ENCODE peak calls at places on chromosome 5, in five cellular contexts. Z is adrenal gland, K is body of pancreas, N is aorta, Y is Panc1. F is an unnamed sample.

GRCh38 chr5:67992919-67993318 is 222.6 kb upstream of the PIK3R1 start:
- DNase-seq in Z (no peak), K (no peak), N (no peak), Y (no peak), F (no peak)

GRCh38 chr5:36590513-36591286 is 15.7 kb upstream of the SLC1A3 start:
- DNase-seq in Z (no peak), K (no peak), N (no peak), Y (no peak), F (no peak)

GRCh38 chr5:91072891-91073290 is 310.2 kb downstream of the ARRDC3 start:
- DNase-seq in Z (no peak), K (no peak), N (no peak), Y (no peak), F (no peak)

GRCh38 chr5:142486581-142486980 is 161.8 kb upstream of the SPRY4 start:
- DNase-seq in Z (no peak), K (no peak), N (no peak), Y (no peak), F (no peak)

GRCh38 chr5:88806338-88806737 is 76.6 kb downstream of the MEF2C start:
- DNase-seq in Z (no peak), K (no peak), N (no peak), Y (no peak), F (no peak)

GRCh38 chr5:87650284-87650683 is 237.6 kb upstream of the CCNH start:
- DNase-seq in Z (no peak), K (no peak), N (no peak), Y (no peak), F (no peak)

GRCh38 chr5:55175781-55176175 is 2.8 kb upstream of the CDC20B start:
- DNase-seq in Z (no peak), K (no peak), N (no peak), Y (no peak), F (no peak)

GRCh38 chr5:99060306-99061261 is 131.8 kb upstream of the CHD1 start:
- DNase-seq in Z (peak; percentile 67), K (peak; percentile 73), N (peak; percentile 76), Y (peak; percentile 51), F (peak; percentile 63)

GRCh38 chr5:153632748-153633290 is 142.3 kb downstream of the GRIA1 start:
- DNase-seq in Z (no peak), K (no peak), N (no peak), Y (no peak), F (no peak)

GRCh38 chr5:135032613-135033025 is 1.4 kb downstream of the PITX1 start:
- DNase-seq in Z (no peak), K (no peak), N (no peak), Y (no peak), F (no peak)

GRCh38 chr5:94361161-94361560 is 257.2 kb downstream of the KIAA0825 start:
- DNase-seq in Z (no peak), K (no peak), N (no peak), Y (no peak), F (no peak)

DNA sequence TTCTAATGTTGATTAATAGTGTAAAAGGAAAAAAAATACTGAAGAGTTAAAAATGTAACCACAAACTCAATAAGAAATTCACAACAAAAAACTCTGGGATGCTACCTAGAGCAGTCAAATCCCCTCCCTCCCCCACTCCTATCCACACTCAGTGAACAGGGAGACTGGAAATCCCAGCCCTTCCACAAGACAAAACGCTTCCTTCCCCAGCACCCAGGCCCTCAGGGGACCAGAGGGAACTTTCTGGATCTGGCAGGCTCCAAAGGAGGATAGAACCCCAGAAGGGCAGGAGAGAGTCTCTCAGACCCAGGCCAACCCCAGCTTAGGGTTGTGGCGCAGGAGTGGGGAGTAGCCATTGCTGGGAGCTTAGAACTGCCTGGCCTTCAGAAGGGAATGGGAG is 55.0 kb downstream of the DCP2 start:
- DNase-seq in Z (no peak), K (no peak), N (no peak), Y (no peak), F (no peak)
- H3K27ac ChIP-seq in Z (no peak overlapping the region), K (no peak overlapping the region), N (no peak overlapping the region), Y (no peak overlapping the region), F (no peak overlapping the region)

GRCh38 chr5:177098772-177099152 is 12.0 kb downstream of the FGFR4 start:
- DNase-seq in Z (no peak), K (no peak), N (no peak), Y (no peak), F (no peak)
- H3K4me1 ChIP-seq in Z (peaks cover 23% of the 10 kb centered on the region), K (peaks cover 58% of the 10 kb centered on the region), N (no peaks in the 10 kb centered on the region), Y (peaks cover 4% of the 10 kb centered on the region), F (peaks cover 9% of the 10 kb centered on the region)

DNA sequence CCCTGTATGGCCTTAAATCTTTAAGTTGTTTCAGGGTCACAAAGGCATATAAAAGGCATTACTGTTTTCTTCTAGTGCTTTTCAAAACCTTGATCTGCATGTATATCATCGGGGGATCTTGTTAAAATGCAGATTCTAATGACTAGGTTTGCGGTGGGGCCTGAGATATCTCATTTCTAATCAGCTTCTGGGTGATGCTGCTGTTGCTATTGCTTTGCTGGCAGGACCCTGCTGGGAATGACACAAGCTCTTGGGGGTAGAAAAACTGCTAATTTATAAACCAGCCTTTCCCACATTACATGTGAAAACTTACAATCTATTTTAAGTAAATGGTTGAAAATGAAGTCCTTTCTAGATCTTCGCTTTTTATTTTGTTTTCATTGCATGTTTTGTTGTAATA is 520.7 kb upstream of the SEMA6A start:
- DNase-seq in Z (no peak), K (no peak), N (no peak), Y (no peak), F (no peak)
- H3K27ac ChIP-seq in Z (no peak overlapping the region), K (no peak overlapping the region), N (no peak overlapping the region), Y (no peak overlapping the region), F (no peak overlapping the region)

DNA sequence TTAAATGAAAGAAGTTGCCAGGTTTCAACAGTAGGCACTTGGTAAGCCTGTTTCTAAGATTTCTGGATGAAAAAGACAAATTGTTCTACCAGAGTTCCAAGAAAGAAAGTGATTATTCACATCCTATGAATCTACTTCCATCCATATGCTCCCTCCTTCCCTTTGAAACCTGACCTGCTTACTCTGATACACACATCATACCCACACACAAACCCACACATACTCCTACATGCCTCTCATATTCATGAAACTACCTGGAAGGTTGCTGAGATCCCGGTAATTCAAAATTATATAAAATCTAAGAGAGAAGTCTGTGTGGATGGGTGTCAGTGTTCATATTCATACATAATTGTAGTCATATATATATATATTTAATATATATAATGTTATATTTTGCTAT is 165.9 kb downstream of the KCTD16 start:
- DNase-seq in Z (no peak), K (no peak), N (no peak), Y (no peak), F (no peak)
- H3K4me1 ChIP-seq in Z (no peaks in the 10 kb centered on the region), K (peaks cover 22% of the 10 kb centered on the region), N (no peaks in the 10 kb centered on the region), Y (no peaks in the 10 kb centered on the region), F (no peaks in the 10 kb centered on the region)

GRCh38 chr5:176744584-176744965 is 65.8 kb upstream of the UNC5A start:
- DNase-seq in Z (no peak), K (no peak), N (no peak), Y (no peak), F (no peak)

GRCh38 chr5:176741566-176742211 is 68.7 kb upstream of the UNC5A start:
- DNase-seq in Z (no peak), K (no peak), N (no peak), Y (no peak), F (no peak)

GRCh38 chr5:176742246-176743105 is 67.9 kb upstream of the UNC5A start:
- DNase-seq in Z (no peak), K (no peak), N (no peak), Y (no peak), F (no peak)

GRCh38 chr5:176743828-176744583 is 66.4 kb upstream of the UNC5A start:
- DNase-seq in Z (no peak), K (no peak), N (no peak), Y (no peak), F (no peak)

GRCh38 chr5:176743136-176743827 is 67.1 kb upstream of the UNC5A start:
- DNase-seq in Z (no peak), K (no peak), N (no peak), Y (no peak), F (no peak)
- H3K27ac ChIP-seq in Z (no peak overlapping the region), K (no peak overlapping the region), N (no peak overlapping the region), Y (no peak overlapping the region), F (no peak overlapping the region)

DNA sequence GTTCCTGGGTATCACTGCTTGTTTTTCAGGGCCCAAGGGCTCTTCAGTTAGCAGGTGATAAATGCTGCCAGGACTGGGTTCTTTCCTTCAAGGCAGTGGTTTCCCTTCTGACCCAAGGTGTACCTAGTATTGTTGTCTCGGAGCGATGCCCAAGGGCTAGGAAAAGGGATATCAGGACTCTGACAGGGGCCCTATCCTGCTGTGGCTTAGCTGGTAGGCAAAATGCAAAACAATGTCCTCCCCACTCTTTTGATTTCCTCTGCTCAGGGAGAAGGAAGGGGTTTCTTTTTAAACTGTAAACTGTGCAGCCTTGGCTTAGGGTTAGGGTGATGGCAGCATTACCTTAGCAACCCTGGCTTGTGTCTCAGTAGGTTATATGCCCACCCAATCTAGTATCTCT is 508.8 kb upstream of the CTNND2 start:
- DNase-seq in Z (no peak), K (no peak), N (no peak), Y (no peak), F (no peak)
- H3K4me1 ChIP-seq in Z (no peaks in the 10 kb centered on the region), K (no peaks in the 10 kb centered on the region), N (no peaks in the 10 kb centered on the region), Y (no peaks in the 10 kb centered on the region), F (no peaks in the 10 kb centered on the region)

DNA sequence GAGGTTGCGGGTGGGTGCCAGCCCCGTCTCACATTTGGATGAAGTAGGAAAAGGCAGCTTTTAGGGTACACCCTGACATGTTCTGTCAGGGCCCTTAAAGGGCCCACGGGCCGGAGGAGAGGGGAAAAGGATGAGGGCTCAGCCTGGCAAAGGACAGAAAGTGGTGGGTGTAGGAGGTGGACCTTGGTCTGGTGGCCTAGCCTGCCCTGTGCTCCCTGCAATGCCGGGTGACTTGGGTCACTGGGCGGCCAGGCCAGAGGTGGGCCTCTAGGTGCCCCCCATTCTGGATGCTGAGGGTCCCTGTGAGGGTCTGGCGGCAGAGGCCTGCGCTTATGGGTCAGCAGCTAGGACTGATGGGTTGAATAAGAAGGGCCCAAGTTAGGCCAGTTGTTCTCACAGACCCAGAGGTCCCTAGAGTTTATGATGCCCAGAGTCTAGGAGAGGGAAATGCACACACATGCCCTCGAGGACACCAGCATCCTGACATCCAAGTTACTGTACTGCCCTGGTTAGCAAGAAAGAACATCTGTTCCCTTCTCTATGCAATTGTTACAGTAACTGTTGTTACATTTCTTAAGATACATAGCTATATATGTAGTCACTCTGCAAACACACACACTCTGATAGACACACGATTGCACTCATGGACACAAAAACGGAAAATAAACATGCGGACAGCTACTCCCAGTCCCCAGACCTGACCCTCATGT is 12.5 kb downstream of the TRIM7 start:
- DNase-seq in Z (no peak), K (no peak), N (peak; percentile 53), Y (no peak), F (no peak)
- H3K27ac ChIP-seq in Z (no peak overlapping the region), K (peak overlapping the region; percentile 89), N (no peak overlapping the region), Y (peak overlapping the region; percentile 81), F (peak overlapping the region; percentile 96)

GRCh38 chr5:6118691-6119090 is 259.7 kb downstream of the MED10 start:
- DNase-seq in Z (no peak), K (no peak), N (no peak), Y (no peak), F (no peak)
- H3K4me1 ChIP-seq in Z (no peaks in the 10 kb centered on the region), K (no peaks in the 10 kb centered on the region), N (no peaks in the 10 kb centered on the region), Y (no peaks in the 10 kb centered on the region), F (no peaks in the 10 kb centered on the region)